ENCODE peak calls at places on chromosomes 1 and 21, in four cellular contexts. A is stomach, I is breast epithelium, U is suprapubic skin. O is an unnamed sample.

GRCh38 chr1:88741413-88741812 is 57.3 kb downstream of the PKN2 start:
- DNase-seq in A (no peak), U (no peak), I (no peak), O (no peak)

GRCh38 chr1:43253876-43254275 is 15.9 kb upstream of the TMEM125 start:
- DNase-seq in I (peak; percentile 31), A (no peak), U (peak; percentile 14), O (no peak)

GRCh38 chr1:3320246-3321152 is 134.0 kb upstream of the ARHGEF16 start:
- DNase-seq in I (no peak), U (no peak), A (peak; percentile 69), O (no peak)

GRCh38 chr1:92854386-92854785 is 22.5 kb downstream of the RPL5 start:
- DNase-seq in I (no peak), U (no peak), A (no peak), O (no peak)

GRCh38 chr1:244361764-244362473 is 89.8 kb downstream of the ADSS2 start:
- DNase-seq in U (no peak), A (no peak), I (no peak), O (no peak)

GRCh38 chr1:169143351-169143750 is 36.9 kb downstream of the ATP1B1 start:
- DNase-seq in U (no peak), I (no peak), A (no peak), O (no peak)

GRCh38 chr21:35578831-35579470 is 481.4 kb downstream of the SETD4 start:
- DNase-seq in I (no peak), A (no peak), U (no peak), O (no peak)

GRCh38 chr1:29749021-29749420 is 512.7 kb downstream of the PTPRU start:
- DNase-seq in A (no peak), U (no peak), I (no peak), O (peak; percentile 26)

GRCh38 chr1:186112280-186112679 is 262.8 kb downstream of the TPR start:
- DNase-seq in A (no peak), U (no peak), I (no peak), O (no peak)

GRCh38 chr21:14620152-14620551 is 74.0 kb upstream of the SAMSN1 start:
- DNase-seq in A (no peak), I (no peak), U (no peak), O (no peak)

GRCh38 chr1:27726173-27726793 is 522 bp downstream of the FAM76A start:
- DNase-seq in A (peak; percentile 44), U (peak; percentile 86), I (peak; percentile 53), O (peak; percentile 30)

GRCh38 chr1:219152759-219153158 is 20.9 kb upstream of the LYPLAL1 start:
- DNase-seq in I (no peak), A (no peak), U (no peak), O (no peak)

GRCh38 chr1:207925210-207925609 is 14.3 kb upstream of the CD34 start:
- DNase-seq in A (peak; percentile 31), U (peak; percentile 81), I (peak; percentile 72), O (peak; percentile 94)

GRCh38 chr1:224894915-224895314 is 34.6 kb upstream of the DNAH14 start:
- DNase-seq in I (no peak), U (no peak), A (no peak), O (no peak)

GRCh38 chr1:31846484-31846883 is 30.7 kb upstream of the SPOCD1 start:
- DNase-seq in I (no peak), A (no peak), U (no peak), O (no peak)

GRCh38 chr1:2447274-2448097 is 28.6 kb upstream of the PLCH2 start:
- DNase-seq in I (no peak), A (no peak), U (no peak), O (no peak)

GRCh38 chr1:159860456-159860855 is 2.0 kb downstream of the VSIG8 start:
- DNase-seq in U (no peak), I (no peak), A (no peak), O (peak; percentile 43)

GRCh38 chr1:25182629-25183028 is 49.7 kb downstream of the SYF2 start:
- DNase-seq in I (no peak), A (peak; percentile 22), U (no peak), O (no peak)

GRCh38 chr1:246324711-246325110 is 182.4 kb downstream of the SMYD3 start:
- DNase-seq in A (no peak), I (no peak), U (no peak), O (no peak)

GRCh38 chr1:16080422-16081150 is 7.1 kb upstream of the FAM131C start:
- DNase-seq in A (peak; percentile 68), I (no peak), U (no peak), O (no peak)

GRCh38 chr1:109719337-109719837 is 7.3 kb downstream of the GSTM5 start:
- DNase-seq in I (no peak), U (no peak), A (no peak), O (no peak)

GRCh38 chr1:210373878-210374599 is 45.3 kb downstream of the HHAT start:
- DNase-seq in A (peak; percentile 52), U (no peak), I (peak; percentile 68), O (no peak)
- H3K4me3 ChIP-seq in A (no peak overlapping the region), U (no peak overlapping the region), I (no peak overlapping the region), O (no peak overlapping the region)

GRCh38 chr1:234214129-234214910 is 158.9 kb upstream of the COA6 start:
- DNase-seq in U (no peak), I (peak; percentile 59), A (no peak), O (no peak)
- TF ChIP-seq POLR2A in U (no peak), I (no peak), A (no peak), O (no peak)

GRCh38 chr1:68384872-68385390 is 64.8 kb downstream of the RPE65 start:
- DNase-seq in U (no peak), A (no peak), I (no peak), O (no peak)
- TF ChIP-seq CTCF in U (no peak), A (no peak), I (no peak), O (no peak)

GRCh38 chr1:38044224-38045215 is 2.1 kb downstream of the POU3F1 start:
- DNase-seq in I (no peak), A (no peak), U (no peak), O (no peak)
- H3K4me3 ChIP-seq in I (peak overlapping the region; percentile 63), A (peak overlapping the region; percentile 0), U (peak overlapping the region; percentile 78), O (peak overlapping the region; percentile 20)

DNA sequence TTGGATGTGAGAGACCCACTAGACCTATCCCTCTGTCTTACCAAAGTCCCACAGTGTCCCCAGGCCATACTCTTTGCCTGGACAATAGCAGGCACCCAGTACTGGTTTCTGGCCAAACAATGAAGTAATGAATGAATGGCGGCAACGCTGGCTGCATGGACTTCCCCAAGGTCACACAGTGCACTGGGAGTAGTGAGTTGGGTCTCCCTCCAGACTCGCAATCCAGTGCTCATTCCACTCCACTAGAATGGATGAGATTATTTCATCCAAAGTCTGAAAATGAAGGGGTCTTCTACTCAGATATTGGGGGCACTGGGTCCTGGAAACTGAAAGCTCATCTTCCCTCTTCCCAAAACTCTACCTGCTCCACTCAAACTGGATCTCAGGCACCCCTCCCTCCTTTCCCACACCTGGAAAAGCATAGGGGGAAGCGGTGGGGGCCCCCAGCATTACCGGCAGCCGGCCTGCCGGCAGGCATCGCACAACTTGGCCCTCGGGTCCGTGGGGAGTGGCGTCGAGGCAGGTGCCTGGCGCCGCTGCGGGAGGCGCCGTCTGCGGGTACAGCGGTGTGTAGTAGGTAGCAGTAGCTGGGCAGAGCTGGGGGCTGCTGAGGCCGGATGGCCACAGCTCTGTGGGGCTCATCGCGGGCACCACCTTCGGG is 814 bp downstream of the E2F2 start:
- DNase-seq in I (no peak), A (no peak), U (no peak), O (no peak)
- TF ChIP-seq POLR2A in I (no peak), A (no peak), U (no peak), O (no peak)

GRCh38 chr1:151716405-151716762 is 219 bp downstream of the CELF3 start:
- DNase-seq in U (no peak), A (no peak), I (no peak), O (no peak)
- TF ChIP-seq CTCF in U (no peak), A (no peak), I (no peak), O (no peak)

GRCh38 chr1:192903142-192903541 is 94.3 kb downstream of the RGS2 start:
- DNase-seq in I (no peak), U (no peak), A (no peak), O (no peak)

GRCh38 chr1:192907545-192908243 is 98.9 kb downstream of the RGS2 start:
- DNase-seq in I (no peak), U (no peak), A (no peak), O (no peak)

GRCh38 chr1:192904438-192904895 is 95.6 kb downstream of the RGS2 start:
- DNase-seq in I (no peak), U (no peak), A (no peak), O (peak; percentile 27)

GRCh38 chr1:192906334-192906733 is 97.5 kb downstream of the RGS2 start:
- DNase-seq in I (no peak), U (no peak), A (no peak), O (no peak)

DNA sequence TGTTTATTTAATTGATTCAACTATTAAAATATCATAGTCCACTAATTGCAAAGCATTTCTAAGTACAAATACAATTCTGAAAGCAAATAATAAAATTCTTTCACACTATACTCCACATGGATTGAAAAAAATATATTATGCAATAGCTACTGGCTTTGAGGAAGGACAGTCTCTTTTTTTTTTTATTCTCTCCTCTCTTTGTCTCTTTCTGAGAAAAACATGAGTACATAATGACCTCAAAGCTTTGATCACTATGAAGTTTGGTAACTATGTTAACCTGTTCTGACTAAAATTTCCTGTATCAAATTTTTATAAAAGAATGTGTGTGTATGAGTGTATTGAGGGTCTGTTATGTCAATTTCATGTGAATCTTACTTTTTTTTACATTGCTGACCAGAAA is 96.2 kb downstream of the RGS2 start:
- DNase-seq in U (no peak), I (no peak), A (no peak), O (no peak)
- H3K4me3 ChIP-seq in U (no peak overlapping the region), I (no peak overlapping the region), A (no peak overlapping the region), O (no peak overlapping the region)

O was measured in lower leg skin.